ENCODE peak calls at places on chromosomes 7 and 10, in seven cellular contexts. X is AG04450; H is upper lobe of right lung; N is osteocyte; L is omental fat pad; S is OCI-LY7; V is CD8-positive, alpha-beta T cell. D is an unnamed sample.

GRCh38 chr7:137978464-137979237 is 23.2 kb downstream of the CREB3L2 start:
- DNase-seq in S (no peak), N (no peak), V (no peak), L (no peak), H (no peak), X (peak), D (no peak)

GRCh38 chr10:110820321-110820814 is 51.4 kb upstream of the PDCD4 start:
- DNase-seq in V (no peak), X (no peak), L (no peak), N (no peak), H (no peak), S (no peak), D (no peak)

GRCh38 chr10:37747081-37747480 is 110.3 kb downstream of the ZNF248 start:
- DNase-seq in H (no peak), N (no peak), V (no peak), S (no peak), L (no peak), X (no peak), D (no peak)

GRCh38 chr10:21134645-21135395 is 237.7 kb upstream of the NEBL start:
- DNase-seq in X (no peak), H (no peak), V (no peak), L (no peak), S (no peak), N (no peak), D (no peak)

GRCh38 chr10:12396567-12396966 is 47.2 kb downstream of the CAMK1D start:
- DNase-seq in V (no peak), X (no peak), H (no peak), L (no peak), N (no peak), S (no peak), D (no peak)

GRCh38 chr10:19498348-19499290 is 317.6 kb upstream of the PLXDC2 start:
- DNase-seq in X (no peak), N (no peak), V (no peak), S (no peak), H (no peak), L (no peak), D (no peak)

GRCh38 chr7:141679014-141679413 is 23.0 kb downstream of the DENND11 start:
- DNase-seq in H (no peak), X (no peak), N (no peak), S (no peak), L (no peak), V (no peak), D (no peak)

GRCh38 chr7:133434246-133434865 is 181.5 kb downstream of the EXOC4 start:
- DNase-seq in N (no peak), L (no peak), S (peak), V (no peak), X (no peak), H (no peak), D (no peak)

GRCh38 chr10:4658777-4659176 is 167.2 kb upstream of the AKR1E2 start:
- DNase-seq in N (no peak), X (no peak), H (no peak), V (no peak), S (no peak), L (no peak), D (no peak)

GRCh38 chr7:100148225-100148558 is 526 bp upstream of the LAMTOR4 start:
- DNase-seq in L (no peak), X (no peak), N (no peak), V (no peak), H (no peak), S (no peak), D (no peak)

GRCh38 chr7:100152404-100152803 is 3.7 kb downstream of the LAMTOR4 start:
- DNase-seq in H (no peak), V (no peak), N (no peak), S (peak), L (no peak), X (no peak), D (no peak)

GRCh38 chr7:100152937-100153666 is 4.4 kb downstream of the LAMTOR4 start:
- DNase-seq in V (no peak), H (no peak), N (no peak), S (no peak), X (no peak), L (no peak), D (no peak)

GRCh38 chr7:100147278-100147677 is 1.4 kb upstream of the LAMTOR4 start:
- DNase-seq in N (no peak), X (no peak), S (no peak), L (no peak), H (no peak), V (no peak), D (no peak)

DNA sequence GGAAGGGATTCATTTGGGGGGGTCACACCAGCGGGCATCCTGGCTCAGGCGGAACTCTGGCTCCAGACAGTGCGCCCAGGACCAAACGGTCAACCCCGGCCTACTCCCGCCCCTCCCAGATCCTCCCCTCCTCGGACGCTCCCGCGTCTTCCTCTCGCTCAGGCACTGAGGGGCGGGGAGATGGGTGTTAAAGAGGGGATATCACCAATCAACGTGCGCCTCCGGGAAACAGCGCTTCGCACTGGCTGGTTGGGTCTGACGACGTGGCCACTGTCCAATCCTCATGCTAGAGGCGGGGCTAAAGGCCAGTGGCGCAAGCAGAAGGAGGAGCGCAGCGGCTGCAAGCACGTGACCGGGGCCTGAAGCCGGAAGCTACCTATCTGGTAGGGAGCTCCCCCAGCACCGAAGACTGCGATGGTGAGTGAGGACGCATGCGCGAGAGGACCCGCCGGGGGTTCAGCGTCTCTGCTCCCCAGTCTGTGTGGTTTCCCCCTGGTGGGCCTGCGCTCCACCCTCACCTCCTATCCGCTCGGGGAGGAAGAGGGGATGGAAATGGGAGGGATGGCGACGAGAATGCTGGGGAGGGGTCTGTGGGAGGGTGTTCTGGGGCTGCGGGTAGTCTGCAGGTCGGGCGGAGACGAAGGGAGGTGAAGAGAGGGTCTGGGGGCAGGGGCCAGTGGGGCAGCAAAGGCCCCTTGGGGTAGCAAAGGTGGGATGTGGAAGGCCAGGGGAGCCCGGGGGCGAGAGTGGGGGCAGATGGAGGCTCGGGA is at the start of gene LAMTOR4:
- DNase-seq in S (peak), L (peak), H (peak), X (peak), V (peak), N (peak), D (peak)
- TF ChIP-seq CTCF in S (no peak), L (no peak), H (no peak), X (no peak), V (no peak), N (no peak), D (no peak)

GRCh38 chr10:76984559-76985443 is 652.8 kb downstream of the KCNMA1 start:
- DNase-seq in V (peak), X (peak), N (peak), S (peak), H (peak), L (peak), D (peak)
- TF ChIP-seq CTCF in V (peak), X (peak), N (peak), S (peak), H (peak), L (no peak), D (peak)

DNA sequence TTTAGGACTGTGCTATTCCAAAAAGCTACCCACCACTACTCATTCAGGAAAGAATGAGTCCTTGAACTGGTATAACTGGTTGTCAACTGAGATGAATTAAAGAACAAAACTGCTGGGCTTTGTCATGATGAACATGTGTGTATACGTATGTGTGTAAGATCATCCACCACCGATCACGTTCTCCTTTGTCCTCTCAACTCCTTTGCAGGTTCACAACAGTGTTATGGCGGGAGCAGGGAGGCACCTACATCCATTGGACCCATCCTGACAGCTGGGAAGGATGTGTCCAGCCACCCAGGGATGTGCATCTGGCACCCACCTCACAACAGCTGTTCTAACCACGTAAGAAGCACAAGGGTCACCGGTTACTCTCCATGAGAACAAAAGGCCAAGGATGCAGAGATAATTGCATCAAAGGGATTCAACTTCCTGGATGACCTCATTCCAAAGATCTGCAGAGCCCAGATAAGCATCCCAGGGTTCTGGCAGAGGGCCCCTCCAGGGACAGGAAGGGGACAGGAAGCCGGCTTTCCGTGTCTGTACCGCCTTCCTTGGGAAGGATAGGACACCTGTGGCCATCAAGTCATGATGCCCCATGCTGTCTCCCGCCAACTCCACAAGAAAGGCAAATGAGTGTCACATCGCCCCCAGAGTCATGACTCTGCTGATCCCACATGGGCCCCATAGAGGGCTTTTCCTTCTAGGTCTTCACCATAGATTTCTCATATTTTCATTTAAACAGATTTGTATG is 66.1 kb downstream of the STEAP1B start:
- DNase-seq in H (no peak), N (no peak), S (peak), L (no peak), V (no peak), X (no peak), D (no peak)
- TF ChIP-seq CTCF in H (no peak), N (no peak), S (peak), L (no peak), V (no peak), X (no peak), D (no peak)

GRCh38 chr10:72068126-72068765 is 20.1 kb downstream of the SPOCK2 start:
- DNase-seq in L (no peak), V (no peak), X (no peak), N (no peak), H (no peak), S (no peak), D (no peak)

GRCh38 chr10:72067463-72068125 is 20.8 kb downstream of the SPOCK2 start:
- DNase-seq in X (no peak), L (no peak), V (no peak), S (no peak), N (no peak), H (no peak), D (no peak)

GRCh38 chr10:72068901-72069446 is 19.4 kb downstream of the SPOCK2 start:
- DNase-seq in X (no peak), L (no peak), H (no peak), S (no peak), V (no peak), N (no peak), D (no peak)

GRCh38 chr10:72072046-72072445 is 16.3 kb downstream of the SPOCK2 start:
- DNase-seq in N (no peak), L (no peak), V (no peak), S (no peak), X (no peak), H (no peak), D (no peak)

DNA sequence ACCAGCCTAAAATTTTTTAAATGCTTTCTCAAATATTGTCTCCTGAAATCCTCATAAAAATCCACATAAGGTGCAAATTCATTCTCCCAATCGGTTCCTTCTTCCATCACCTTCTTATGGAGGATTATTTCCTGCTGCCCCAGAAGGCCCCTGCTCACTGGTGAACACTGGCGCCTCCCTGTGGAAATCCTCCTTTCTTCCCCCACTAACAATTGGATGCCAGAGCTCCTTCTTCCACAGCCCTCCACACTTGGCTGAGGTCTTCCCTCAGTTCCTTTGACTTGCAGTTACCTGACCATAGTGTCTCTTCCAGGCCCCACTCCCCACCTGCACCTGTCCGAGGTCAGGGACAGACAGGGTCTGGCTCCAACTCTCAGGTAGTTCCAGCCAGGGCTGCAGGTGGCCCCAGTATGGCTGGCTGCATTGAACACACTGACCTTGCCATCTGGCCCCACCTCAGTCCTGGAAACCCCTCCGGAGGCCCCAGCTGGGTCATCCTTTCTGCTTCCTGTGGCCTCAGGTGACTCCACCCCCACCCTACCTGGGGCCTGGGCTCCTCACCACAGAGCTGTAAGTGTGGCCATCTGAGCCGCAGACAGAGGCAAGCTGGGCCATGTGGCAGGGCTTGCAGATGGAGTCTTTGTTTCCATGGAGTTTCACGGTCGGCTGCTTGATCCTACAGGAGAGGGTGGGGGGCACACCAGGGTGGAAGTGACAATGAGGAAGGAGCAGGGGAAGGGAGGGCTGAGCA is 18.4 kb downstream of the SPOCK2 start:
- DNase-seq in L (no peak), N (no peak), S (no peak), X (no peak), H (no peak), V (no peak), D (no peak)
- TF ChIP-seq CTCF in L (no peak), N (peak), S (peak), X (peak), H (no peak), V (peak), D (no peak)

GRCh38 chr10:108583827-108584226 is 1339.5 kb downstream of the XPNPEP1 start:
- DNase-seq in X (no peak), L (no peak), N (no peak), V (no peak), H (no peak), S (no peak), D (no peak)
- TF ChIP-seq CTCF in X (no peak), L (no peak), N (no peak), V (no peak), H (no peak), S (no peak), D (no peak)

DNA sequence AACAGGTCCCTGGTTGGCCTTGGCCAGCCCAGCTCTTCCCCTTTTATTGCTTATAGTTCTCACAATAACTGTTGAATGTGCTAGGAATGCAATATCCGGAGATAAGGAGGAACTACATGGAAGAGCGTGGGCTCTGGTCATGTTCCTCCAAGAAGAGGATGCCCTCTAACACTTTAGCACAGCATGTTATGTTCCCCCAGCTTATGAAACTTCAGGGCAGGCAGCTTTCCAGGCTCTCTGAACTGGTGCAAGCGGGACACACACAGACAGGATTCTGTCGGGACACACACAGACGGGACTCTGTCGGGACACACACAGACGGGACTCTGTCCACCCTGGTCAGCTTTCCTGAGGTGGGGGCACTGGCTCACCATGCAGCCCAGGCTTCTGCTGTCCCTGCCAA is 141.6 kb downstream of the PKD1L1 start:
- DNase-seq in V (no peak), H (peak), S (no peak), X (no peak), L (no peak), N (no peak), D (no peak)
- TF ChIP-seq CTCF in V (no peak), H (no peak), S (no peak), X (no peak), L (no peak), N (no peak), D (no peak)